ENCODE peak calls at places on chromosome 13, in five cellular contexts. Y is GM23338, I is hepatocyte, L is GM23248, A is PC-3. V is an unnamed sample.

GRCh38 chr13:43596924-43597598 is 189.7 kb downstream of the ENOX1 start:
- DNase-seq in Y (no peak), A (no peak), I (no peak), L (no peak), V (no peak)

GRCh38 chr13:81171065-81171647 is 830.2 kb upstream of the SPRY2 start:
- DNase-seq in I (peak; percentile 16), Y (peak; percentile 48), L (peak; percentile 24), A (peak; percentile 54), V (peak; percentile 18)

GRCh38 chr13:114130708-114131580 is 1.5 kb downstream of the RASA3 start:
- DNase-seq in L (peak; percentile 95), I (peak; percentile 57), A (peak; percentile 70), Y (peak; percentile 78), V (peak; percentile 68)

GRCh38 chr13:114088863-114089262 is 43.6 kb downstream of the RASA3 start:
- DNase-seq in Y (no peak), A (no peak), I (no peak), L (no peak), V (no peak)

GRCh38 chr13:27933580-27934328 is 14.0 kb downstream of the PDX1 start:
- DNase-seq in Y (no peak), I (no peak), A (peak; percentile 21), L (no peak), V (no peak)

GRCh38 chr13:88086577-88086976 is 415.4 kb downstream of the SLITRK5 start:
- DNase-seq in I (no peak), A (peak; percentile 16), L (peak; percentile 1), Y (no peak), V (no peak)

GRCh38 chr13:25990801-25991200 is 61.0 kb downstream of the SHISA2 start:
- DNase-seq in I (no peak), A (no peak), L (no peak), Y (no peak), V (no peak)

GRCh38 chr13:51950722-51951121 is 60.5 kb downstream of the ATP7B start:
- DNase-seq in I (no peak), A (no peak), L (no peak), Y (no peak), V (no peak)

GRCh38 chr13:95438297-95438696 is 114.2 kb upstream of the CLDN10 start:
- DNase-seq in I (no peak), L (no peak), A (no peak), Y (no peak), V (no peak)

GRCh38 chr13:79281335-79281734 is 124.7 kb downstream of the RBM26 start:
- DNase-seq in Y (peak; percentile 95), L (no peak), I (no peak), A (no peak), V (peak; percentile 87)

GRCh38 chr13:109182777-109183465 is 553.5 kb downstream of the MYO16 start:
- DNase-seq in I (no peak), Y (peak; percentile 58), A (no peak), L (peak; percentile 28), V (no peak)

GRCh38 chr13:78589206-78589605 is 14.1 kb downstream of the POU4F1 start:
- DNase-seq in L (peak; percentile 49), A (peak; percentile 48), I (peak; percentile 60), Y (peak; percentile 94), V (peak; percentile 90)

GRCh38 chr13:76937416-76937815 is 10.9 kb upstream of the ACOD1 start:
- DNase-seq in L (peak; percentile 93), A (peak; percentile 92), Y (no peak), I (peak; percentile 53), V (no peak)

GRCh38 chr13:51539887-51540286 is 44.4 kb upstream of the WDFY2 start:
- DNase-seq in Y (no peak), I (no peak), L (peak; percentile 57), A (no peak), V (no peak)

GRCh38 chr13:25872871-25873607 is 178.8 kb downstream of the SHISA2 start:
- DNase-seq in L (no peak), I (no peak), A (no peak), Y (no peak), V (no peak)

GRCh38 chr13:76708138-76708537 is 178.1 kb downstream of the KCTD12 start:
- DNase-seq in Y (no peak), I (no peak), L (no peak), A (no peak), V (no peak)

GRCh38 chr13:28353679-28354078 is 141.2 kb downstream of the FLT1 start:
- DNase-seq in Y (no peak), A (no peak), L (no peak), I (no peak), V (no peak)

GRCh38 chr13:71285700-71286099 is 581.3 kb downstream of the DACH1 start:
- DNase-seq in A (no peak), L (no peak), I (no peak), Y (peak; percentile 6), V (peak; percentile 13)

GRCh38 chr13:47843005-47843404 is 158.1 kb downstream of the SUCLA2 start:
- DNase-seq in A (no peak), L (no peak), Y (no peak), I (no peak), V (no peak)

GRCh38 chr13:28538932-28539331 is 44.0 kb upstream of the FLT1 start:
- DNase-seq in Y (no peak), A (no peak), L (no peak), I (no peak), V (no peak)

GRCh38 chr13:45949161-45949560 is 97.6 kb upstream of the SIAH3 start:
- DNase-seq in Y (no peak), L (peak; percentile 49), I (no peak), A (no peak), V (no peak)

GRCh38 chr13:36190771-36191170 is 23.6 kb downstream of the SOHLH2 start:
- DNase-seq in L (no peak), Y (no peak), A (no peak), I (no peak), V (no peak)

GRCh38 chr13:109669956-109670355 is 116.4 kb downstream of the IRS2 start:
- DNase-seq in Y (no peak), L (no peak), I (no peak), A (no peak), V (no peak)

GRCh38 chr13:63840551-63841421 is 2425.1 kb upstream of the PCDH20 start:
- DNase-seq in I (no peak), A (no peak), L (no peak), Y (no peak), V (no peak)

GRCh38 chr13:109592776-109593175 is 193.6 kb downstream of the IRS2 start:
- DNase-seq in A (no peak), I (peak; percentile 46), L (no peak), Y (no peak), V (no peak)

GRCh38 chr13:81133066-81133465 is 792.1 kb upstream of the SPRY2 start:
- DNase-seq in I (no peak), Y (no peak), L (no peak), A (peak; percentile 14), V (no peak)

GRCh38 chr13:39451301-39451700 is 151.7 kb downstream of the LHFPL6 start:
- DNase-seq in I (peak; percentile 12), Y (no peak), A (no peak), L (peak; percentile 38), V (no peak)

GRCh38 chr13:109976206-109976997 is 190.0 kb upstream of the IRS2 start:
- DNase-seq in Y (no peak), A (no peak), L (no peak), I (no peak), V (no peak)

GRCh38 chr13:33575378-33575777 is 242.6 kb upstream of the RFC3 start:
- DNase-seq in I (no peak), A (no peak), Y (no peak), L (no peak), V (no peak)

GRCh38 chr13:33577037-33577436 is 240.9 kb upstream of the RFC3 start:
- DNase-seq in A (no peak), Y (no peak), L (peak; percentile 10), I (peak; percentile 4), V (no peak)

DNA sequence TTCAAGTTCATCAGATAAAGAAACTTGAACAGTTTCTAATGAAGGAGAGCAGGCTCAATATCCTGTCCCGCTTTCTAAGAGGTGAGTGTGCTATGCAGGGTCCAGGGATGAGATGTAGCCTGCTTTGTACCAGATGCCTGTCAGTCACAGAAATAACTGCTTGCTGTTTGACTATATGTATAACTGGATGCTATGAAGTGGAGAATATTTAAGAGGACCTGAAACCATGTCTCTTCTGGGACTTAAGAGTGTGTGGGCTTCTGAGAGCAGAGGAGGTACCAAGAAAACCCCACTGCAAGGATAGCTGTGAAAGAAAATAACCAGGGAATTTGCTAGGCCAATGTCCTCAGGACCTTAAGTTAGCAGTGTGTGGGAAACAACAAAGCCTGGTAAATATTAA is 246.3 kb upstream of the RFC3 start:
- DNase-seq in L (no peak), Y (no peak), I (no peak), A (no peak), V (no peak)
- TF ChIP-seq EZH2phosphoT487 in L (no peak), Y (no peak), I (no peak), A (no peak), V (no peak)

GRCh38 chr13:31875134-31875533 is 135.8 kb downstream of the RXFP2 start:
- DNase-seq in A (no peak), L (no peak), Y (no peak), I (no peak), V (no peak)

GRCh38 chr13:31880849-31881494 is 141.6 kb downstream of the RXFP2 start:
- DNase-seq in L (peak; percentile 47), Y (no peak), A (no peak), I (no peak), V (no peak)

GRCh38 chr13:31878955-31879354 is 139.6 kb downstream of the RXFP2 start:
- DNase-seq in I (no peak), L (no peak), Y (no peak), A (no peak), V (no peak)

GRCh38 chr13:31881495-31881882 is 142.2 kb downstream of the RXFP2 start:
- DNase-seq in Y (no peak), A (no peak), L (no peak), I (no peak), V (no peak)

DNA sequence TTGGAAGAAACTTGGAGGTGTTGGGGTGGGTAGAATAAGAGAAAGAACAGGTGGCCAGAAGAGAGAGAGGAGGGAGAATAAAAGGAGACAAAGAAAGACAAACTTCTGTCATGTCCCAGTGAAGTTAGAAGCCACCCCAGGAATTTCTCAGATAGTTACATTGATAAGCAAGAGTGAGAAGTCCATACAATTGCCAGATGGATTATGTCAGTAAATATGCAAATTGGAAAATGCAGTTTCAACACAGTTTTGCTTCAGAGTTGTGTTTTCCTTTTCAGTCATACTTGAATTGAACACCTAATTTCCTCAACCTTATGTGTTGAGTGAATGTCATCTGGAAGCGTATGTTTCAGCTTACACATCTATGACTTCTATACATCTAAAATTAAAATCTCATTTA is 139.2 kb downstream of the RXFP2 start:
- DNase-seq in L (no peak), Y (no peak), I (no peak), A (no peak), V (no peak)
- H3K4me2 ChIP-seq in L (no peak overlapping the region), Y (no peak overlapping the region), I (no peak overlapping the region), A (no peak overlapping the region), V (no peak overlapping the region)

GRCh38 chr13:111248822-111249221 is 71.6 kb upstream of the TEX29 start:
- DNase-seq in A (no peak), Y (no peak), L (no peak), I (no peak), V (no peak)
- H3K79me2 ChIP-seq in A (no peaks in the 10 kb centered on the region), Y (peaks cover 41% of the 10 kb centered on the region), L (peaks cover 46% of the 10 kb centered on the region), I (peaks cover 23% of the 10 kb centered on the region), V (peaks cover 19% of the 10 kb centered on the region)

GRCh38 chr13:105643966-105644365 is 891.5 kb downstream of the EFNB2 start:
- DNase-seq in Y (no peak), I (no peak), L (no peak), A (no peak), V (no peak)
- TF ChIP-seq EZH2phosphoT487 in Y (no peak), I (no peak), L (no peak), A (no peak), V (no peak)

V was measured in neural progenitor cell.